ENCODE peak calls at places on chromosomes 1 and 21, in four cellular contexts. Q is MV-4-11; F is stimulated activated CD8-positive, alpha-beta memory T cell treated with anti-CD3 and anti-CD28 coated beads, Interleukin-4, amount 100 ng/mL, for 1 hour; C is cardiac fibroblast. V is an unnamed sample.
A peak's percentile ranks its signal among the peaks of the same experiment; 100 is the strongest.

GRCh38 chr1:10694633-10695627 is 101.5 kb downstream of the CASZ1 start:
- DNase-seq in Q (peak; percentile 68), F (peak; percentile 60), C (peak; percentile 75), V (peak; percentile 97)

GRCh38 chr1:10687142-10687715 is 109.2 kb downstream of the CASZ1 start:
- DNase-seq in Q (no peak), F (no peak), C (no peak), V (no peak)

GRCh38 chr1:5716126-5716525 is 276.1 kb downstream of the NPHP4 start:
- DNase-seq in Q (no peak), F (no peak), C (no peak), V (no peak)

GRCh38 chr1:111743679-111744101 is 4.5 kb upstream of the INKA2 start:
- DNase-seq in Q (no peak), F (no peak), C (peak; percentile 80), V (peak; percentile 50)

GRCh38 chr1:6601049-6601864 is 1.4 kb downstream of the KLHL21 start:
- DNase-seq in Q (peak; percentile 43), F (peak; percentile 58), C (peak; percentile 99), V (peak; percentile 90)

GRCh38 chr1:46804926-46805325 is 6.1 kb downstream of the CYP4B1 start:
- DNase-seq in Q (no peak), F (no peak), C (no peak), V (peak; percentile 1)

GRCh38 chr1:76868154-76868882 is 1.0 kb downstream of the ST6GALNAC5 start:
- DNase-seq in Q (no peak), F (no peak), C (peak; percentile 22), V (peak; percentile 67)

GRCh38 chr1:72064301-72064700 is 218.0 kb downstream of the NEGR1 start:
- DNase-seq in Q (no peak), F (no peak), C (no peak), V (no peak)

GRCh38 chr1:7117599-7118281 is 332.5 kb downstream of the CAMTA1 start:
- DNase-seq in Q (peak; percentile 94), F (no peak), C (peak; percentile 56), V (peak; percentile 89)

GRCh38 chr1:155794605-155795265 is 62.3 kb downstream of the GON4L start:
- DNase-seq in Q (no peak), F (no peak), C (peak; percentile 32), V (no peak)

GRCh38 chr1:112522621-112523020 is 13.9 kb downstream of the WNT2B start:
- DNase-seq in Q (peak; percentile 92), F (no peak), C (peak; percentile 92), V (peak; percentile 91)

GRCh38 chr21:29378814-29379213 is 80.1 kb downstream of the BACH1 start:
- DNase-seq in Q (no peak), F (no peak), C (peak; percentile 9), V (no peak)

GRCh38 chr1:159924025-159924790 is 1.1 kb downstream of the TAGLN2 start:
- DNase-seq in Q (peak; percentile 58), F (peak; percentile 40), C (peak; percentile 94), V (peak; percentile 98)

GRCh38 chr1:22711591-22712501 is 1.2 kb downstream of the EPHB2 start:
- DNase-seq in Q (no peak), F (no peak), C (peak; percentile 17), V (peak; percentile 59)

GRCh38 chr1:23865543-23865930 is 2.6 kb downstream of the FUCA1 start:
- DNase-seq in Q (peak; percentile 91), F (no peak), C (peak; percentile 49), V (no peak)

GRCh38 chr1:19639999-19640362 is 4.1 kb upstream of the NBL1 start:
- DNase-seq in Q (no peak), F (no peak), C (peak; percentile 60), V (peak; percentile 29)

V was measured in GM03348.